ENCODE peak calls at places on chromosomes 11 and 22, in five cellular contexts. J is GM13977, R is mucosa of descending colon, H is tibial nerve, Z is IMR-90. Y is an unnamed sample.

GRCh38 chr11:75133976-75134375 is 16.9 kb upstream of the SLCO2B1 start:
- DNase-seq in H (no peak), Z (no peak), R (no peak), J (no peak), Y (no peak)

GRCh38 chr11:24421766-24422165 is 75.1 kb upstream of the LUZP2 start:
- DNase-seq in J (no peak), Z (peak; percentile 7), H (no peak), R (no peak), Y (no peak)

GRCh38 chr22:24120029-24120428 is 61.3 kb upstream of the SUSD2 start:
- DNase-seq in H (no peak), R (no peak), Z (no peak), J (no peak), Y (no peak)

GRCh38 chr11:35116245-35116644 is 22.7 kb upstream of the CD44 start:
- DNase-seq in J (no peak), R (no peak), Z (no peak), H (no peak), Y (no peak)

GRCh38 chr11:3207530-3208189 is 11.0 kb downstream of the MRGPRG start:
- DNase-seq in R (peak; percentile 12), H (no peak), J (no peak), Z (no peak), Y (no peak)

GRCh38 chr22:27687984-27688545 is 113.5 kb downstream of the MN1 start:
- DNase-seq in H (no peak), J (no peak), Z (no peak), R (no peak), Y (no peak)

GRCh38 chr11:128342511-128343133 is 244.7 kb downstream of the ETS1 start:
- DNase-seq in J (peak; percentile 59), Z (peak; percentile 86), H (no peak), R (peak; percentile 43), Y (peak; percentile 42)

GRCh38 chr11:2926611-2927492 is 2.4 kb downstream of the PHLDA2 start:
- DNase-seq in Z (no peak), R (peak; percentile 36), H (no peak), J (no peak), Y (no peak)

GRCh38 chr22:41094036-41094435 is 1.6 kb downstream of the EP300 start:
- DNase-seq in J (no peak), R (no peak), Z (peak; percentile 40), H (no peak), Y (peak; percentile 36)

GRCh38 chr22:22909605-22910271 is 22.1 kb downstream of the IGLL5 start:
- DNase-seq in R (no peak), Z (no peak), H (no peak), J (no peak), Y (no peak)

GRCh38 chr11:18479063-18479462 is 23.4 kb downstream of the LDHAL6A start:
- DNase-seq in R (no peak), Z (no peak), H (no peak), J (no peak), Y (no peak)

GRCh38 chr11:2916892-2917645 is 12.2 kb downstream of the PHLDA2 start:
- DNase-seq in J (no peak), R (no peak), Z (no peak), H (no peak), Y (peak; percentile 41)

GRCh38 chr11:13289081-13289480 is 11.5 kb downstream of the BMAL1 start:
- DNase-seq in Z (peak; percentile 43), R (no peak), H (no peak), J (no peak), Y (no peak)

GRCh38 chr11:68020575-68020974 is 9.9 kb upstream of the NDUFS8 start:
- DNase-seq in Z (peak; percentile 35), H (no peak), R (no peak), J (no peak), Y (no peak)

GRCh38 chr22:17047656-17048055 is 37.1 kb upstream of the IL17RA start:
- DNase-seq in R (no peak), J (no peak), H (no peak), Z (no peak), Y (no peak)

GRCh38 chr11:89477175-89477574 is 14.0 kb downstream of the NOX4 start:
- DNase-seq in H (no peak), Z (no peak), R (no peak), J (no peak), Y (no peak)

GRCh38 chr11:88292156-88292844 is 45.2 kb downstream of the CTSC start:
- DNase-seq in J (no peak), R (peak; percentile 36), H (no peak), Z (peak; percentile 22), Y (no peak)

GRCh38 chr22:24424001-24424900 is 3.1 kb upstream of the ADORA2A start:
- DNase-seq in H (no peak), R (peak; percentile 60), J (no peak), Z (no peak), Y (no peak)

GRCh38 chr22:20037419-20037818 is 16.5 kb downstream of the TANGO2 start:
- DNase-seq in H (no peak), R (no peak), J (no peak), Z (no peak), Y (no peak)

GRCh38 chr11:107563702-107564101 is 1.8 kb downstream of the ALKBH8 start:
- DNase-seq in J (peak; percentile 28), H (peak; percentile 38), Z (peak; percentile 66), R (no peak), Y (peak; percentile 36)

GRCh38 chr11:117482881-117483280 is 155.2 kb downstream of the CEP164 start:
- DNase-seq in R (no peak), H (no peak), J (no peak), Z (no peak), Y (no peak)

GRCh38 chr22:39238561-39238960 is 6.2 kb downstream of the PDGFB start:
- DNase-seq in Z (no peak), J (no peak), H (no peak), R (no peak), Y (no peak)

GRCh38 chr22:44913198-44913983 is 96.4 kb downstream of the PHF21B start:
- DNase-seq in H (no peak), R (no peak), J (no peak), Z (no peak), Y (no peak)

GRCh38 chr22:42685941-42686666 is 34.6 kb downstream of the A4GALT start:
- DNase-seq in Z (no peak), J (no peak), R (no peak), H (no peak), Y (peak; percentile 36)

GRCh38 chr22:45006873-45007246 is 2.9 kb downstream of the PHF21B start:
- DNase-seq in H (no peak), J (peak; percentile 45), Z (no peak), R (no peak), Y (no peak)

GRCh38 chr11:46896719-46897406 is 21.5 kb downstream of the LRP4 start:
- DNase-seq in Z (peak; percentile 37), H (no peak), R (no peak), J (peak; percentile 72), Y (peak; percentile 65)
- TF ChIP-seq CTCF in Z (peak; percentile 27), H (no peak), R (no peak), J (peak; percentile 35), Y (peak; percentile 16)

DNA sequence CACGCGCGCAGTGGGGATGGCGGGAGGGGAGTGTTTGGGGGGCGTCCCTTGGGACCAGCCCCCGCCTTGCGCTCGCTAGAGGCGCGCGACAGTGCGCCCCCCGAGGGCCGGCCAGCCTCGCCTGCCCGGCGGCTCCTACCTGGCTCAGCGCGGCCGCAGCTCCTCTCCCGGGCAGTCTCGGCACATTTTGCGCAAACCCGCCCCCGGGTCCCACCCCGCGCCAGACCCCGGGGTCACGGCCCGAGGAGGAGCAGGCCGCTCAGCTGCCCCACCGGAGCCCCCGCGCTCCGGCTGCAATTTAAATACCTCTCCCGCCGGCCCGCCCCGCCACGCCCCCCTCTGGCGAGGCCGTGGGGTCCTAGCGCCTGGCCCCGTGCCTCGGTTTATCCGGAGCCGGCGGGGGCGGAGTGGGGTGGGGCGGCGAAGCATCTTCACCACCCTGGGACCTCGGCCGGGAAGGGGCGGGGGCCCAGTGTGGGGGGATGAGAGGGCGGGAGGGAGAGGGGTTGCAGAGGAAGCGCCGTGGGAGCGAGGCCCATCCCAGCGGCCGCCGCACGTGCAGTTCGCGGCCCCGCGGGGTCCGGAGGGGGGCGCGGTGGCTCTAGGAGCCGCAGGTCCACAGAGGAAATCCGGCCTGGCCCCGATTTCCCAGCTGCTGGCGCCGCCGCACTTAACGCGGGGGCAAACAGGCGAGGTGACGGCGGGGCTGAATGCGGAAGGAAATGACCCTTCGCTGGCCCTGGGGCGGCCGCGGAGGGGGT is at the start of gene LRRC32:
- DNase-seq in H (no peak), J (no peak), Z (no peak), R (peak; percentile 73), Y (peak; percentile 73)
- TF ChIP-seq CTCF in H (peak; percentile 16), J (peak; percentile 14), Z (no peak), R (no peak), Y (no peak)

GRCh38 chr11:119706887-119707286 is 22.1 kb downstream of the NECTIN1 start:
- DNase-seq in R (no peak), H (no peak), Z (no peak), J (no peak), Y (no peak)
- TF ChIP-seq CTCF in R (no peak), H (no peak), Z (no peak), J (peak; percentile 30), Y (no peak)

DNA sequence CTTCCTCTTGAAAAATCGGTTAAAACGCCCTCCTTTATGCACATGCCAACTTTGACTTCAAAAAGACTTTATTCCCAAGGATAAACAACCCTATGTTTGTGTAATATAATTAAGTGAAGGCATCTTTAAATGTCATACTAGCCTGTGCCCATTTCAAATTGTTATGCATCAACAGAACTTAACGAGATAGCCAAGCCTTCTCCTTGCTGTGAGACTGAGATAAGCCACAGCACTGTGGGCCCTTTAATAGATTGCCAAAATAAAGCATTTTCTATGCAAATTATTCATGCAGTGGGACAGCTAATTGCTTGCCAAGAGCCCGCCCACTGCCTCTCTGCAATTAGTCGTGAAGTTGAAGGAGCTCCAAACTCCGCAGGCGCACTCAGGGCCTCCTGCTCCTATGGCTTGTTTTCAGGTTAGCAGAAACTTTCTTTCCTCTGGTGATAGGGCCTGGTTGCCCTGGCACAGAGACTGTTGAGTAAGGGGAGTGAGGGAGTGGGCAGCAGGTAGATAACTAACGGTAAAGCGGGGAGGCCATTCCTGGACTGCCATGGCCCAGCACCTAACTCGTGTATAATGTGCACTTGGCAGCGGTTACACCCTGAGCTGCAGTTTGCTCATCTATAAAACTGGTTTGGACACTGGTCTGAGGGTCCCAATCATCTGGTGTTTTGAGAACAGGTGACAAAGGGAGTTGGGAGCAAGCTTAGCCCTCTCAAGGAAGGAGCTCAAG is 33.8 kb upstream of the RIC3 start:
- DNase-seq in J (no peak), H (no peak), Z (no peak), R (no peak), Y (no peak)
- TF ChIP-seq CTCF in J (no peak), H (no peak), Z (no peak), R (no peak), Y (no peak)